ENCODE peak calls at places on chromosomes 12 and 14, in nine cellular contexts. S, N, E, R, A, M, X, B and G are unnamed samples.

GRCh38 chr12:25087596-25087995 is 107.4 kb downstream of the DNAI7 start:
- DNase-seq in S (no peak), N (no peak), E (no peak), R (no peak), A (no peak), M (no peak), X (no peak), B (no peak), G (no peak)

GRCh38 chr14:36619853-36620252 is 37.4 kb upstream of the NKX2-8 start:
- DNase-seq in S (no peak), N (no peak), E (no peak), R (no peak), A (no peak), M (no peak), X (no peak), B (no peak), G (no peak)

GRCh38 chr12:104358353-104359003 is 54.9 kb downstream of the EID3 start:
- DNase-seq in S (peak), N (peak), E (peak), R (no peak), A (peak), M (peak), X (peak), B (peak), G (peak)

GRCh38 chr14:38127356-38127755 is 80.3 kb upstream of the SSTR1 start:
- DNase-seq in S (no peak), N (no peak), E (no peak), R (no peak), A (no peak), M (no peak), X (no peak), B (no peak), G (no peak)

GRCh38 chr12:124632510-124632909 is 65.1 kb upstream of the NCOR2 start:
- DNase-seq in S (no peak), N (no peak), E (peak), R (no peak), A (no peak), M (no peak), X (no peak), B (peak), G (no peak)

GRCh38 chr12:47033797-47034555 is 45.4 kb upstream of the PCED1B start:
- DNase-seq in S (no peak), N (peak), E (no peak), R (no peak), A (no peak), M (no peak), X (no peak), B (no peak), G (no peak)

GRCh38 chr14:75654127-75654732 is 6.4 kb downstream of the ERG28 start:
- DNase-seq in S (peak), N (peak), E (peak), R (no peak), A (peak), M (peak), X (peak), B (peak), G (peak)

GRCh38 chr12:131673519-131674265 is 37.2 kb upstream of the SFSWAP start:
- DNase-seq in S (no peak), N (no peak), E (no peak), R (no peak), A (peak), M (peak), X (no peak), B (no peak), G (no peak)

GRCh38 chr12:102960766-102961487 is 3.5 kb downstream of the ASCL1 start:
- DNase-seq in S (no peak), N (no peak), E (peak), R (no peak), A (no peak), M (no peak), X (no peak), B (peak), G (no peak)

GRCh38 chr12:10695852-10696251 is 22.0 kb upstream of the STYK1 start:
- DNase-seq in S (no peak), N (no peak), E (peak), R (no peak), A (no peak), M (no peak), X (no peak), B (no peak), G (no peak)

GRCh38 chr12:52082988-52083637 is 3.6 kb downstream of the SMIM41 start:
- DNase-seq in S (peak), N (peak), E (peak), R (no peak), A (no peak), M (peak), X (peak), B (peak), G (no peak)

GRCh38 chr12:29316772-29317171 is 64.2 kb downstream of the ERGIC2 start:
- DNase-seq in S (peak), N (peak), E (peak), R (no peak), A (no peak), M (peak), X (no peak), B (peak), G (peak)

GRCh38 chr12:8817856-8818255 is 4.6 kb upstream of the A2ML1 start:
- DNase-seq in S (no peak), N (no peak), E (no peak), R (no peak), A (no peak), M (no peak), X (no peak), B (no peak), G (no peak)

GRCh38 chr12:8819676-8819980 is 2.8 kb upstream of the A2ML1 start:
- DNase-seq in S (no peak), N (no peak), E (no peak), R (no peak), A (no peak), M (no peak), X (no peak), B (no peak), G (no peak)

GRCh38 chr12:8818526-8818925 is 3.9 kb upstream of the A2ML1 start:
- DNase-seq in S (no peak), N (no peak), E (no peak), R (no peak), A (no peak), M (no peak), X (no peak), B (no peak), G (no peak)

GRCh38 chr12:8823565-8824300 is 1.3 kb downstream of the A2ML1 start:
- DNase-seq in S (no peak), N (peak), E (peak), R (no peak), A (no peak), M (peak), X (peak), B (peak), G (peak)

GRCh38 chr12:8822298-8822697 is at the start of gene A2ML1:
- DNase-seq in S (no peak), N (no peak), E (no peak), R (no peak), A (no peak), M (no peak), X (no peak), B (no peak), G (no peak)
- H3K4me3 ChIP-seq in S (no peak), N (no peak), E (no peak), R (no peak), A (no peak), M (no peak), X (no peak), B (no peak), G (no peak)

GRCh38 chr12:94187351-94187750 is 39.0 kb downstream of the PLXNC1 start:
- DNase-seq in S (no peak), N (no peak), E (peak), R (no peak), A (no peak), M (peak), X (no peak), B (no peak), G (no peak)
- H3K4me3 ChIP-seq in S (peak), N (peak), E (no peak), R (peak), A (peak), M (peak), X (no peak), B (peak), G (no peak)

DNA sequence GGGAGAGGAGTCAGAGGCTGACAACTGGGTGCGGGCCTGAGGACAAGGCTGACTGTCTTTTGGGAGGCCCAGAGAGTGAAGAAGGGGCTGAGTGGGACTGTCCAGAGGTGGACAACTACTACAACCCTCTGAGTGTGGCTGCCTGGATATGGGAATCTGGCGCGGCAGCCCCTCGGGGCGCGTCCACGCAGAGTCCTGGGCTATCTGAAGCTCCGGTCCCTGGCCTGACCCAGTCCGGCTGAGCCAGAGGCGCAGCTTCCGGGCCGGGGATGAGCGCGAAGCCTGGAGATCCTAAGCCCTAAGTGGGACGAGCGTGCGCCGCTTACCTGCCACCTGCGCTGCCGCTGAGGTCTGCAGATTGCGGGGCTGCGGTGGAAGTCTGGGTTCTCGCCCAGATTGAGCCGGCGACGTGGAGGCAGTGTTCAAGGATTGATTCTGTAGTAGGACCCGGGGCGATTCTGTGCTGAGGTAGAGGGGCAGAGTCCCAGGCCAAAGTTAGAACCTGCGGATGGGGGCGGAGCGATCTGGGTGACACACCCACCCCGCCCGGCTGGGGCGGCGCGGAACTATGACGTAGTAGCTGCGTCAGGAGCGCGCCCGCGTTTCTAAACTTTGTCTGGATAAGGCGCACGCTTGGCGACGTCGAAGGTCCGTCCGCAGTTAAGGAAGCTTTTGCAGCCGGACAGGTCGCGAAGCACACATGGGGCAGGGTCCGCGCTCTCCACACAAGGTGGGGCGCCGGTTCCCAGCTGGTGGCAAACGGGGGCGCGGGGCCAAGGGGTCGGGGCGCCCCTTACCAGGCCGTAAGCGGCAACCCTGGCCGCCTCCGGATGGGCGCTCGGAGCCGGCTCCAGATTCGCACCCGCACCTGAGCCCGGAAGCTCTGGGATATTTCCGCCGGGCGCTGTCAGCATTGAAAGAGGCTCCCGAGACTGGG is at the start of the genes DHRS1 and NOP9:
- DNase-seq in S (peak), N (peak), E (peak), R (no peak), A (peak), M (peak), X (peak), B (peak), G (peak)
- H3K4me3 ChIP-seq in S (peak), N (peak), E (peak), R (peak), A (peak), M (peak), X (peak), B (peak), G (peak)

GRCh38 chr12:49345048-49345839 is 1.4 kb upstream of the DNAJC22 start:
- DNase-seq in S (no peak), N (no peak), E (peak), R (no peak), A (peak), M (no peak), X (no peak), B (peak), G (no peak)
- H3K4me3 ChIP-seq in S (peak), N (peak), E (peak), R (peak), A (peak), M (peak), X (peak), B (peak), G (peak)

GRCh38 chr14:99645545-99646505 is 896 bp downstream of the HHIPL1 start:
- DNase-seq in S (no peak), N (no peak), E (no peak), R (no peak), A (no peak), M (no peak), X (no peak), B (no peak), G (no peak)
- H3K4me3 ChIP-seq in S (peak), N (peak), E (no peak), R (peak), A (peak), M (peak), X (peak), B (peak), G (peak)

GRCh38 chr12:113021500-113021899 is 35.0 kb upstream of the DTX1 start:
- DNase-seq in S (no peak), N (no peak), E (no peak), R (no peak), A (no peak), M (no peak), X (no peak), B (no peak), G (no peak)

GRCh38 chr12:113019045-113019444 is 37.5 kb upstream of the DTX1 start:
- DNase-seq in S (no peak), N (peak), E (no peak), R (no peak), A (no peak), M (peak), X (no peak), B (no peak), G (no peak)

GRCh38 chr12:113016796-113017195 is 38.5 kb downstream of the OAS2 start:
- DNase-seq in S (no peak), N (no peak), E (no peak), R (no peak), A (no peak), M (no peak), X (no peak), B (no peak), G (no peak)

DNA sequence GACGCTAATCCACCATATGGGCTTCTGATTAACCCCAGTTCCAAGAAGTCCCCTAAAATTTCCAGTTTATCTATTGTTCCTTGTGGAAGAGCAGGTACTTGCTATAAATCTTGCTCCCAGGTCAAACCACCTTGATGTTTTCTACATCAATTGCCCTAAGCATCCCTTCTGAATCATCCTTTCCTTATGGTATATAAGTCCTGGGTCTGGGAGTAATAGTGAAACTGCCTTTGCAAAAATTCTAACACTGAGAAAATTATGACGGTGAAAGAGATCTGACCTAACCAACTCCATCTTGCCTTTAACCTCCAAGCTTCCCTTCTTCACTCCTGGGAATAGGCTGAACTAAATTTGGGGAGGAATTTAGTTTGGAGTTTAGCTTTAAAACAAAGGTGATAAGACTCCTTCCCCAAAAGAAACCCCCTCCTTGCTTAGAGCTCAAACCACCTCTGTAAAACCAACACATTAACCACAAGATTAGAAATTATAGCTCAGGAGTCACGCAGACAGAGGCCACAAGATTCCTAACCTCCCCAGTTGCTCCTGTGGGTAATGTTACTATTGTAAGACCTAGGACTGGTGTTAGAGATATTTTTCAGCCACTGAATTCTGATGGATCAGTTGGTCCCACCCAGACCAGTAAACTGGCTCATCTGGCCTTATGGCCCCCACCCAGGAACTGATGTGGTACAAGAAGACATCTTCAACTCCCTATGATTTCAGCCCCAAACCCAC is 33.8 kb upstream of the DTX1 start:
- DNase-seq in S (no peak), N (no peak), E (no peak), R (no peak), A (no peak), M (no peak), X (no peak), B (no peak), G (no peak)
- H3K4me3 ChIP-seq in S (no peak), N (no peak), E (no peak), R (no peak), A (no peak), M (no peak), X (no peak), B (no peak), G (no peak)

GRCh38 chr12:64451687-64452558 is at the start of gene TBK1:
- DNase-seq in S (peak), N (peak), E (peak), R (no peak), A (peak), M (peak), X (peak), B (peak), G (peak)

GRCh38 chr12:64450057-64450640 is 1.8 kb upstream of the TBK1 start:
- DNase-seq in S (no peak), N (no peak), E (no peak), R (no peak), A (no peak), M (no peak), X (no peak), B (no peak), G (no peak)

GRCh38 chr12:64452559-64453329 is 824 bp downstream of the TBK1 start:
- DNase-seq in S (peak), N (peak), E (no peak), R (peak), A (no peak), M (peak), X (no peak), B (no peak), G (no peak)

GRCh38 chr12:64446295-64446694 is 5.6 kb upstream of the TBK1 start:
- DNase-seq in S (no peak), N (no peak), E (no peak), R (no peak), A (no peak), M (no peak), X (no peak), B (no peak), G (no peak)

GRCh38 chr12:64450711-64451486 is 1.0 kb upstream of the TBK1 start:
- DNase-seq in S (peak), N (peak), E (peak), R (no peak), A (no peak), M (peak), X (no peak), B (peak), G (no peak)
- H3K4me3 ChIP-seq in S (peak), N (peak), E (peak), R (peak), A (peak), M (peak), X (peak), B (peak), G (peak)